ENCODE peak calls at places on chromosomes 7 and 10, in nine cellular contexts. J is IMR-90, X is heart left ventricle, Q is adrenal gland, N is prostate gland, G is spleen, I is uterus, O is GM12892, R is transverse colon. L is an unnamed sample.

GRCh38 chr10:124559372-124560132 is 97.9 kb downstream of the LHPP start:
- DNase-seq in R (no peak), I (no peak), X (peak; percentile 24), G (peak; percentile 61), O (no peak), J (no peak), Q (no peak), N (no peak), L (no peak)

GRCh38 chr7:140007051-140007690 is 55.6 kb downstream of the PARP12 start:
- DNase-seq in I (no peak), X (no peak), G (peak; percentile 44), Q (no peak), O (no peak), J (no peak), N (no peak), R (no peak), L (no peak)

GRCh38 chr7:129454249-129454551 is 20.0 kb downstream of the STRIP2 start:
- DNase-seq in I (no peak), J (no peak), N (no peak), R (no peak), X (no peak), O (no peak), G (no peak), Q (no peak), L (no peak)

GRCh38 chr7:26704036-26704435 is 160.4 kb downstream of the SKAP2 start:
- DNase-seq in Q (no peak), R (no peak), G (no peak), N (no peak), I (no peak), J (no peak), X (no peak), O (no peak), L (no peak)

GRCh38 chr7:36208406-36208805 is 55.4 kb downstream of the EEPD1 start:
- DNase-seq in G (no peak), J (peak; percentile 41), X (no peak), O (no peak), R (no peak), I (no peak), N (no peak), Q (no peak), L (no peak)

GRCh38 chr7:70104243-70104642 is 506.0 kb downstream of the AUTS2 start:
- DNase-seq in I (no peak), X (no peak), N (no peak), O (no peak), G (no peak), R (no peak), J (no peak), Q (no peak), L (no peak)

GRCh38 chr7:70765651-70766050 is 366.3 kb upstream of the GALNT17 start:
- DNase-seq in N (no peak), J (no peak), G (no peak), Q (no peak), O (no peak), R (no peak), X (no peak), I (no peak), L (no peak)

GRCh38 chr10:37754538-37755323 is 102.7 kb downstream of the ZNF248 start:
- DNase-seq in N (no peak), I (no peak), G (no peak), X (no peak), Q (peak; percentile 51), O (no peak), J (no peak), R (peak; percentile 24), L (peak; percentile 68)

GRCh38 chr10:79097021-79097695 is 28.4 kb downstream of the ZMIZ1 start:
- DNase-seq in G (no peak), X (peak; percentile 61), I (no peak), R (no peak), J (peak; percentile 74), O (no peak), Q (no peak), N (no peak), L (no peak)

GRCh38 chr10:5071411-5072198 is 22.6 kb upstream of the AKR1C3 start:
- DNase-seq in G (no peak), I (peak; percentile 75), J (peak; percentile 63), O (no peak), Q (peak; percentile 86), X (peak; percentile 64), R (peak; percentile 52), N (peak; percentile 44), L (no peak)

GRCh38 chr10:22710139-22710745 is 4.1 kb downstream of the PIP4K2A start:
- DNase-seq in N (no peak), G (no peak), Q (no peak), X (no peak), O (no peak), R (no peak), I (no peak), J (no peak), L (no peak)

GRCh38 chr7:55075464-55075971 is 56.7 kb downstream of the EGFR start:
- DNase-seq in R (peak; percentile 37), G (no peak), I (peak; percentile 73), N (no peak), X (peak; percentile 48), J (no peak), O (no peak), Q (no peak), L (no peak)

GRCh38 chr10:81018898-81019890 is 481.5 kb downstream of the SH2D4B start:
- DNase-seq in R (no peak), O (peak; percentile 2), Q (peak; percentile 44), N (peak; percentile 19), I (no peak), X (no peak), G (no peak), J (peak; percentile 19), L (no peak)

GRCh38 chr10:122192142-122192541 is 79.0 kb upstream of the BTBD16 start:
- DNase-seq in X (peak; percentile 56), I (no peak), N (no peak), R (no peak), J (no peak), Q (no peak), O (no peak), G (no peak), L (no peak)

GRCh38 chr10:85420501-85421191 is 945.9 kb downstream of the GRID1 start:
- DNase-seq in G (no peak), X (no peak), Q (no peak), J (no peak), I (no peak), N (no peak), O (no peak), R (no peak), L (peak; percentile 91)

GRCh38 chr7:90580051-90580450 is 16.1 kb upstream of the CDK14 start:
- DNase-seq in Q (no peak), G (no peak), I (no peak), J (no peak), X (no peak), R (no peak), N (no peak), O (no peak), L (no peak)

GRCh38 chr10:89327803-89328441 is at the start of gene IFIT3:
- DNase-seq in N (peak; percentile 37), O (no peak), G (no peak), X (peak; percentile 76), I (peak; percentile 79), J (peak; percentile 96), Q (peak; percentile 70), R (peak; percentile 52), L (no peak)
- TF ChIP-seq POLR2A in N (no peak), O (peak; percentile 51), G (peak; percentile 6), X (no peak), I (peak; percentile 4), J (no peak), Q (peak; percentile 69), R (peak; percentile 24), L (no peak)

GRCh38 chr7:149838224-149838991 is at the start of gene ZNF862:
- DNase-seq in X (peak; percentile 99), N (peak; percentile 99), R (peak; percentile 98), J (peak; percentile 97), Q (peak; percentile 98), I (peak; percentile 97), O (peak; percentile 98), G (peak; percentile 100), L (peak; percentile 99)
- TF ChIP-seq POLR2A in X (no peak), N (peak; percentile 95), R (peak; percentile 73), J (peak; percentile 42), Q (peak; percentile 83), I (peak; percentile 90), O (peak; percentile 74), G (peak; percentile 53), L (peak; percentile 17)

GRCh38 chr10:689433-690226 is at the start of gene DIP2C:
- DNase-seq in I (peak; percentile 78), X (peak; percentile 77), O (no peak), J (peak; percentile 77), G (no peak), N (peak; percentile 69), Q (peak; percentile 81), R (peak; percentile 67), L (peak; percentile 92)
- TF ChIP-seq POLR2A in I (no peak), X (no peak), O (no peak), J (peak; percentile 55), G (no peak), N (no peak), Q (peak; percentile 66), R (no peak), L (peak; percentile 14)

GRCh38 chr7:149625339-149625946 is 127.8 kb upstream of the ZNF746 start:
- DNase-seq in N (peak; percentile 67), O (peak; percentile 42), Q (peak; percentile 46), X (peak; percentile 50), J (peak; percentile 54), R (peak; percentile 68), G (peak; percentile 88), I (peak; percentile 43), L (no peak)

GRCh38 chr7:149624006-149624405 is 126.4 kb upstream of the ZNF746 start:
- DNase-seq in I (peak; percentile 25), N (no peak), Q (peak; percentile 30), G (no peak), X (peak; percentile 32), J (peak; percentile 11), O (peak; percentile 32), R (peak; percentile 39), L (no peak)

GRCh38 chr7:149625947-149626392 is 128.4 kb upstream of the ZNF746 start:
- DNase-seq in N (peak; percentile 73), Q (no peak), G (no peak), J (no peak), I (peak; percentile 55), O (no peak), R (no peak), X (no peak), L (no peak)

GRCh38 chr7:149622444-149623210 is 125.0 kb upstream of the ZNF746 start:
- DNase-seq in X (no peak), I (no peak), R (no peak), G (peak; percentile 62), J (no peak), N (no peak), O (no peak), Q (no peak), L (no peak)

DNA sequence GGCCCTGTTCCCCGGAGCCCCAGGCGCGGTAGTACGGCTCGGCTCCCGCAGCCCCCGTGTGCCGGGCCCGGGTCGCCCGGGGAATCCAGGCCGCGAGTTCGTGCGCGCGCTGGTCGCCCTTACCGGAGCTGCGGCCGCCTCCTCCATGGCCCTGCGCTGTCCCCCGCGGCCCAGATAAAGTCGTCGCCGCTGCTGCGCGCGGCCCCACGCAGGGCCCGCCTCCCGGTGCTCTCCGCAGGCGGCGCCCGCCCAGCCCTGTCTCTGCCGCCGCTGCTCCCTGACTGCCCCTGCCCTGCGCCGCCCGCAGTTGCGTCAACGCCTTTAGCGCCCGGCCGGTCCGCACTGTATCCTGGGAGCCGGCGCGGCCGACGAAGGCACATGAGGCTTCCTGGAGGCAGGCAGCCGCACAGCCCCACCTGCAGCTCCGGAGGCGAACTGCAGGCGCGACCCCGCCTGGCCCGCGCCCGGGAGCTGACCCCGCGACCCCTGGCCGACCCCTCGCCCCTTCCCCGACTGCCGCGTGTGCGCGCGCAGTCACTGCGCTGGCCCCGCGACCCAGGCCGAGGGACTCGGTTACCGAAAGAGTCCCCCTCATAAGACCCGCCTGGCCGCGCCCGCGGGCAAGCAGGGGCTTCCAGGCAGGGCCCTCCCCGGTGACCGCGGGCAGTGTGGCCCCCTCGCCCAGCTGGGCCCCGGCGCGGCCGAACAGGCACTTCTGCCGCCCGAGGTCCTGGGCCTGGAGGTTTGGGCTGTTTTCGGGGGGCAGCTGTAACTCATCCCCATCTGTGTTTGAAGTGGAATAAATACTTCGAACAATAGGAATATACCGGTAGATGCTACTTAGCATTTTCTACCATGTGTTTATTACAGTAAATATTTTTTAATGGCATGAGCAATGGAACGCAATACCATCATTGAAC is 127.1 kb upstream of the ZNF746 start:
- DNase-seq in O (peak; percentile 78), I (peak; percentile 87), X (peak; percentile 96), J (peak; percentile 91), G (peak; percentile 99), R (peak; percentile 95), Q (peak; percentile 93), N (peak; percentile 90), L (peak; percentile 95)
- TF ChIP-seq POLR2A in O (peak; percentile 94), I (no peak), X (no peak), J (peak; percentile 87), G (peak; percentile 61), R (peak; percentile 82), Q (peak; percentile 93), N (peak; percentile 74), L (no peak)

L was measured in esophagus muscularis mucosa.